ENCODE peak calls at places on chromosome 6, in seven cellular contexts. S, Q, C, F, W, P and A are unnamed samples.

GRCh38 chr6:43917878-43918382 is 147.9 kb downstream of the VEGFA start:
- DNase-seq in S (no peak), Q (no peak), C (no peak), F (peak), W (no peak), P (peak), A (no peak)

GRCh38 chr6:25882066-25882496 is 8.0 kb upstream of the SLC17A3 start:
- DNase-seq in S (peak), Q (no peak), C (peak), F (no peak), W (no peak), P (no peak), A (peak)

GRCh38 chr6:21479140-21479539 is 114.4 kb upstream of the SOX4 start:
- DNase-seq in S (no peak), Q (peak), C (no peak), F (peak), W (no peak), P (peak), A (no peak)

GRCh38 chr6:137968901-137969300 is 101.8 kb downstream of the TNFAIP3 start:
- DNase-seq in S (no peak), Q (no peak), C (no peak), F (peak), W (no peak), P (no peak), A (no peak)

GRCh38 chr6:137217801-137218472 is 1.2 kb downstream of the IFNGR1 start:
- DNase-seq in S (no peak), Q (peak), C (no peak), F (peak), W (no peak), P (no peak), A (no peak)

GRCh38 chr6:44739163-44739562 is 351.7 kb downstream of the CDC5L start:
- DNase-seq in S (no peak), Q (no peak), C (no peak), F (no peak), W (no peak), P (no peak), A (no peak)

GRCh38 chr6:154411076-154411475 is 54.5 kb upstream of the IPCEF1 start:
- DNase-seq in S (no peak), Q (no peak), C (no peak), F (peak), W (peak), P (no peak), A (no peak)

GRCh38 chr6:150656156-150656555 is 56.5 kb downstream of the PLEKHG1 start:
- DNase-seq in S (no peak), Q (no peak), C (no peak), F (no peak), W (no peak), P (no peak), A (no peak)

GRCh38 chr6:32973934-32974333 is 5.5 kb downstream of the BRD2 start:
- DNase-seq in S (no peak), Q (no peak), C (no peak), F (peak), W (peak), P (peak), A (no peak)

GRCh38 chr6:45378324-45378926 is 691 bp upstream of the SUPT3H start:
- DNase-seq in S (no peak), Q (no peak), C (no peak), F (peak), W (no peak), P (no peak), A (no peak)

GRCh38 chr6:52582446-52582845 is 5.6 kb upstream of the TRAM2 start:
- DNase-seq in S (no peak), Q (no peak), C (no peak), F (no peak), W (no peak), P (no peak), A (no peak)

GRCh38 chr6:53825514-53826321 is 30.9 kb downstream of the LRRC1 start:
- DNase-seq in S (no peak), Q (no peak), C (no peak), F (no peak), W (no peak), P (no peak), A (no peak)

GRCh38 chr6:138204792-138205384 is 13.4 kb downstream of the PBOV1 start:
- DNase-seq in S (no peak), Q (no peak), C (no peak), F (no peak), W (no peak), P (no peak), A (no peak)

GRCh38 chr6:56933650-56934049 is 21.3 kb upstream of the BEND6 start:
- DNase-seq in S (no peak), Q (no peak), C (no peak), F (no peak), W (no peak), P (no peak), A (no peak)

GRCh38 chr6:33144373-33144772 is 47.9 kb downstream of the COL11A2 start:
- DNase-seq in S (no peak), Q (no peak), C (no peak), F (peak), W (no peak), P (no peak), A (no peak)

GRCh38 chr6:46042355-46042999 is 26.8 kb upstream of the CLIC5 start:
- DNase-seq in S (no peak), Q (peak), C (no peak), F (peak), W (peak), P (peak), A (peak)

GRCh38 chr6:139764498-139764986 is 390.1 kb upstream of the CITED2 start:
- DNase-seq in S (peak), Q (no peak), C (no peak), F (peak), W (peak), P (peak), A (peak)